ENCODE peak calls at places on chromosomes 12 and 14, in ten cellular contexts. One of them, this sample, is unnamed.

GRCh38 chr14:80455031-80455430 is 243.7 kb upstream of the DIO2 start:
- DNase-seq in NCI-H2029: no peak
- DNase-seq in left ventricle myocardium inferior: no peak
- DNase-seq in right lobe of liver: no peak
- DNase-seq in posterior cingulate gyrus: no peak
- DNase-seq in brain microvascular endothelial cell: no peak
- DNase-seq in GM12891: no peak
- DNase-seq in activated CD4-positive, alpha-beta T cell treated with anti-CD3 and anti-CD28 coated beads for 4 hours: no peak
- DNase-seq in dorsolateral prefrontal cortex: no peak
- DNase-seq in NCI-H1417: no peak
- DNase-seq in this sample: no peak

GRCh38 chr14:59454131-59454530 is 11.0 kb downstream of the GPR135 start:
- DNase-seq in brain microvascular endothelial cell: peak; percentile 91
- DNase-seq in posterior cingulate gyrus: no peak
- DNase-seq in NCI-H2029: no peak
- DNase-seq in GM12891: no peak
- DNase-seq in left ventricle myocardium inferior: no peak
- DNase-seq in right lobe of liver: no peak
- DNase-seq in NCI-H1417: no peak
- DNase-seq in dorsolateral prefrontal cortex: no peak
- DNase-seq in activated CD4-positive, alpha-beta T cell treated with anti-CD3 and anti-CD28 coated beads for 4 hours: no peak
- DNase-seq in this sample: no peak

GRCh38 chr14:104694475-104694950 is 5.1 kb downstream of the INF2 start:
- DNase-seq in NCI-H1417: no peak
- DNase-seq in posterior cingulate gyrus: peak; percentile 95
- DNase-seq in left ventricle myocardium inferior: no peak
- DNase-seq in GM12891: no peak
- DNase-seq in right lobe of liver: peak; percentile 77
- DNase-seq in NCI-H2029: no peak
- DNase-seq in brain microvascular endothelial cell: no peak
- DNase-seq in activated CD4-positive, alpha-beta T cell treated with anti-CD3 and anti-CD28 coated beads for 4 hours: no peak
- DNase-seq in dorsolateral prefrontal cortex: peak; percentile 86
- DNase-seq in this sample: no peak

GRCh38 chr14:24052656-24053547 is 1.1 kb downstream of the CARMIL3 start:
- DNase-seq in right lobe of liver: peak; percentile 33
- DNase-seq in brain microvascular endothelial cell: no peak
- DNase-seq in GM12891: no peak
- DNase-seq in NCI-H2029: no peak
- DNase-seq in activated CD4-positive, alpha-beta T cell treated with anti-CD3 and anti-CD28 coated beads for 4 hours: peak; percentile 70
- DNase-seq in NCI-H1417: no peak
- DNase-seq in posterior cingulate gyrus: no peak
- DNase-seq in dorsolateral prefrontal cortex: peak; percentile 57
- DNase-seq in left ventricle myocardium inferior: no peak
- DNase-seq in this sample: no peak

GRCh38 chr12:52175411-52176350 is 16.1 kb downstream of the KRT80 start:
- DNase-seq in left ventricle myocardium inferior: no peak
- DNase-seq in posterior cingulate gyrus: no peak
- DNase-seq in activated CD4-positive, alpha-beta T cell treated with anti-CD3 and anti-CD28 coated beads for 4 hours: no peak
- DNase-seq in GM12891: no peak
- DNase-seq in NCI-H1417: peak; percentile 92
- DNase-seq in dorsolateral prefrontal cortex: no peak
- DNase-seq in right lobe of liver: no peak
- DNase-seq in brain microvascular endothelial cell: no peak
- DNase-seq in NCI-H2029: peak; percentile 39
- DNase-seq in this sample: no peak

GRCh38 chr12:226401-226800 is 12.4 kb upstream of the SLC6A12 start:
- DNase-seq in posterior cingulate gyrus: no peak
- DNase-seq in left ventricle myocardium inferior: no peak
- DNase-seq in brain microvascular endothelial cell: no peak
- DNase-seq in activated CD4-positive, alpha-beta T cell treated with anti-CD3 and anti-CD28 coated beads for 4 hours: no peak
- DNase-seq in dorsolateral prefrontal cortex: no peak
- DNase-seq in GM12891: no peak
- DNase-seq in NCI-H2029: no peak
- DNase-seq in right lobe of liver: no peak
- DNase-seq in NCI-H1417: no peak
- DNase-seq in this sample: no peak

GRCh38 chr12:3951380-3952135 is 78.4 kb upstream of the PARP11 start:
- DNase-seq in right lobe of liver: no peak
- DNase-seq in NCI-H1417: peak; percentile 10
- DNase-seq in GM12891: no peak
- DNase-seq in brain microvascular endothelial cell: no peak
- DNase-seq in left ventricle myocardium inferior: no peak
- DNase-seq in activated CD4-positive, alpha-beta T cell treated with anti-CD3 and anti-CD28 coated beads for 4 hours: no peak
- DNase-seq in posterior cingulate gyrus: no peak
- DNase-seq in NCI-H2029: no peak
- DNase-seq in dorsolateral prefrontal cortex: no peak
- DNase-seq in this sample: no peak

GRCh38 chr14:22382395-22382794 is 206.6 kb downstream of the DAD1 start:
- DNase-seq in left ventricle myocardium inferior: no peak
- DNase-seq in brain microvascular endothelial cell: no peak
- DNase-seq in dorsolateral prefrontal cortex: no peak
- DNase-seq in NCI-H1417: no peak
- DNase-seq in GM12891: no peak
- DNase-seq in NCI-H2029: no peak
- DNase-seq in right lobe of liver: no peak
- DNase-seq in activated CD4-positive, alpha-beta T cell treated with anti-CD3 and anti-CD28 coated beads for 4 hours: no peak
- DNase-seq in posterior cingulate gyrus: no peak
- DNase-seq in this sample: no peak

GRCh38 chr12:50132505-50133135 is 20.6 kb downstream of the COX14 start:
- DNase-seq in NCI-H1417: peak; percentile 50
- DNase-seq in right lobe of liver: no peak
- DNase-seq in activated CD4-positive, alpha-beta T cell treated with anti-CD3 and anti-CD28 coated beads for 4 hours: no peak
- DNase-seq in posterior cingulate gyrus: no peak
- DNase-seq in GM12891: no peak
- DNase-seq in dorsolateral prefrontal cortex: no peak
- DNase-seq in NCI-H2029: no peak
- DNase-seq in brain microvascular endothelial cell: no peak
- DNase-seq in left ventricle myocardium inferior: no peak
- DNase-seq in this sample: no peak

GRCh38 chr12:113889806-113890581 is 76.1 kb downstream of the RBM19 start:
- DNase-seq in NCI-H1417: no peak
- DNase-seq in posterior cingulate gyrus: peak; percentile 81
- DNase-seq in dorsolateral prefrontal cortex: peak; percentile 22
- DNase-seq in GM12891: no peak
- DNase-seq in activated CD4-positive, alpha-beta T cell treated with anti-CD3 and anti-CD28 coated beads for 4 hours: no peak
- DNase-seq in left ventricle myocardium inferior: no peak
- DNase-seq in brain microvascular endothelial cell: no peak
- DNase-seq in right lobe of liver: no peak
- DNase-seq in NCI-H2029: no peak
- DNase-seq in this sample: no peak

GRCh38 chr12:104695453-104696148 is 238.9 kb downstream of the CHST11 start:
- DNase-seq in dorsolateral prefrontal cortex: no peak
- DNase-seq in activated CD4-positive, alpha-beta T cell treated with anti-CD3 and anti-CD28 coated beads for 4 hours: peak; percentile 81
- DNase-seq in posterior cingulate gyrus: no peak
- DNase-seq in brain microvascular endothelial cell: peak; percentile 97
- DNase-seq in right lobe of liver: no peak
- DNase-seq in NCI-H2029: peak; percentile 66
- DNase-seq in NCI-H1417: peak; percentile 84
- DNase-seq in left ventricle myocardium inferior: no peak
- DNase-seq in GM12891: no peak
- DNase-seq in this sample: peak; percentile 22

GRCh38 chr14:63248211-63248610 is 44.0 kb downstream of the RHOJ start:
- DNase-seq in left ventricle myocardium inferior: no peak
- DNase-seq in right lobe of liver: no peak
- DNase-seq in posterior cingulate gyrus: no peak
- DNase-seq in brain microvascular endothelial cell: no peak
- DNase-seq in GM12891: no peak
- DNase-seq in NCI-H1417: no peak
- DNase-seq in NCI-H2029: no peak
- DNase-seq in dorsolateral prefrontal cortex: no peak
- DNase-seq in activated CD4-positive, alpha-beta T cell treated with anti-CD3 and anti-CD28 coated beads for 4 hours: no peak
- DNase-seq in this sample: no peak

This sample was measured in transverse colon.